ENCODE peak calls at places on chromosomes 13 and 19, in four cellular contexts. W, K, B and S are unnamed samples.

GRCh38 chr19:16066611-16067104 is 9.6 kb upstream of the TPM4 start:
- DNase-seq in W (peak), B (no peak), K (peak), S (no peak)

GRCh38 chr13:42968906-42969305 is 23.1 kb downstream of the EPSTI1 start:
- DNase-seq in K (no peak), W (no peak), B (no peak), S (no peak)

GRCh38 chr19:47663435-47663910 is 49.7 kb upstream of the EHD2 start:
- DNase-seq in K (no peak), W (no peak), B (no peak), S (no peak)

GRCh38 chr13:50594276-50594970 is 249.1 kb downstream of the DLEU7 start:
- DNase-seq in K (no peak), B (no peak), W (peak), S (peak)

GRCh38 chr19:40035996-40036395 is 20.0 kb downstream of the ZNF780B start:
- DNase-seq in B (no peak), W (no peak), K (no peak), S (no peak)

GRCh38 chr19:40467007-40467565 is 285 bp downstream of the SPTBN4 start:
- DNase-seq in B (no peak), K (no peak), W (peak), S (no peak)

GRCh38 chr19:3059653-3060052 is 2.6 kb downstream of the TLE5 start:
- DNase-seq in B (no peak), K (no peak), W (no peak), S (no peak)

GRCh38 chr19:10699650-10700335 is 1.4 kb upstream of the QTRT1 start:
- DNase-seq in K (no peak), B (no peak), W (peak), S (peak)

GRCh38 chr13:45142440-45143345 is 22.4 kb downstream of the GTF2F2 start:
- DNase-seq in W (no peak), B (no peak), K (no peak), S (no peak)

GRCh38 chr13:21913010-21913409 is 242.1 kb downstream of the FGF9 start:
- DNase-seq in K (no peak), B (no peak), W (no peak), S (no peak)

GRCh38 chr13:99384468-99384867 is 77.3 kb upstream of the GPR183 start:
- DNase-seq in B (no peak), W (no peak), K (no peak), S (no peak)
- TF ChIP-seq NRF1 in B (no peak), W (no peak), K (no peak), S (no peak)

GRCh38 chr13:107361666-107362065 is 793.7 kb upstream of the ARGLU1 start:
- DNase-seq in W (no peak), B (no peak), K (no peak), S (no peak)

GRCh38 chr13:107367258-107367657 is 799.3 kb upstream of the ARGLU1 start:
- DNase-seq in W (no peak), B (no peak), K (no peak), S (no peak)

GRCh38 chr13:107364658-107365057 is 796.7 kb upstream of the ARGLU1 start:
- DNase-seq in K (no peak), B (no peak), W (no peak), S (no peak)

GRCh38 chr13:107370036-107370785 is 802.3 kb upstream of the ARGLU1 start:
- DNase-seq in W (no peak), K (no peak), B (no peak), S (no peak)

GRCh38 chr13:107365466-107366215 is 797.7 kb upstream of the ARGLU1 start:
- DNase-seq in K (no peak), B (no peak), W (no peak), S (no peak)
- TF ChIP-seq NRF1 in K (no peak), B (no peak), W (no peak), S (no peak)

GRCh38 chr19:920051-920857 is 3.1 kb downstream of the KISS1R start:
- DNase-seq in B (no peak), K (no peak), W (no peak), S (no peak)
- TF ChIP-seq NRF1 in B (no peak), K (no peak), W (no peak), S (peak)

DNA sequence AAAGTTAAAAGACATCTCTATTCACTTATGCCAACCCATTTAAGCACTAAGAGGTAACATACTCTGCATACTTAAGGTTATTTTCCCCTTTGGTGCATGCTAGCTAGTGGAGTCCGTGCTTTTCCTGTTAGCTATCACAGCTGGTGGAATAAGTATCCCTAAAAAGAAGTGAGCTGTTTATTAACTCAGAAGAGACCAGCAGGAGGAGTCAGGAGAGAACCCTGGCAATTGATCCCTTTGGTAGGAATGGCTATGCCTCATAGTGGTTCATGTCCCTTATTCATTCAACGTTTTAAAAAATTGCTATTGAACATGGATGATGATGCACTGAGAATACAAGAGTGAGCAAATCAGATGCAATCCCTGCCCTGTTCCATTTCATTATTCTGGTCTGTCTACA is 12.4 kb upstream of the NEK5 start:
- DNase-seq in K (no peak), W (no peak), B (no peak), S (no peak)
- TF ChIP-seq NRF1 in K (no peak), W (no peak), B (no peak), S (no peak)

DNA sequence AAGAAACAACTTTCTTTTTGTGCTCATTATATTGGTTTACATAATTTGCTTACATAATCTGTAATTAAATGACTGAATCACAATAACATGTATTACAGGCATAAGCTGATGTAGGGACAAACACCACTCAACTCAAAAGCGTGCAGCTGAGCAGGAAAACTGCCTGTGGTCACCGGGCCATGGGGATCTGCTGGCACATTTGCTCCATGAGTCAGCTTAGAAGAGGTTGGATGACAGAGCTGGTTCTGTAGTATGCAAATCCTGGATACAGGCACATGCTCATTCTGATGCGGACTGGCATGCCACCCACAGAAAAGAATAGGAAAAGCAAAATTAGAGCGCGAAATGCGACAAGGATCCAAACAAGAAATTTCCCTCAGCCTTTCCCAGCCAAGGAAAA is 128.6 kb downstream of the USP12 start:
- DNase-seq in B (peak), W (peak), K (no peak), S (no peak)
- TF ChIP-seq NRF1 in B (no peak), W (no peak), K (no peak), S (no peak)